ENCODE peak calls at places on chromosomes 16 and 17, in four cellular contexts. A, B, W and D are unnamed samples.

GRCh38 chr17:39027037-39027436 is 59.8 kb upstream of the FBXO47 start:
- DNase-seq in A (peak), B (no peak), W (no peak), D (no peak)

GRCh38 chr16:67673712-67674580 is 7.3 kb downstream of the C16orf86 start:
- DNase-seq in A (no peak), W (no peak), B (no peak), D (no peak)

GRCh38 chr17:73560661-73561060 is 83.6 kb downstream of the SDK2 start:
- DNase-seq in W (no peak), B (no peak), A (no peak), D (no peak)

GRCh38 chr17:4658478-4659305 is 17.2 kb upstream of the ALOX15 start:
- DNase-seq in A (no peak), W (no peak), B (no peak), D (no peak)

GRCh38 chr16:70688266-70688742 is 2.5 kb upstream of the MTSS2 start:
- DNase-seq in B (peak), W (no peak), A (no peak), D (peak)

GRCh38 chr17:79623786-79624657 is 13.2 kb upstream of the RBFOX3 start:
- DNase-seq in B (no peak), W (peak), A (no peak), D (no peak)

GRCh38 chr16:31130899-31131298 is 4.6 kb downstream of the PRSS8 start:
- DNase-seq in A (no peak), W (no peak), B (no peak), D (no peak)

GRCh38 chr16:27547134-27547533 is 2.6 kb downstream of the GTF3C1 start:
- DNase-seq in W (no peak), B (no peak), A (no peak), D (peak)

GRCh38 chr17:77697480-77698400 is 260.8 kb upstream of the TNRC6C start:
- DNase-seq in A (no peak), W (no peak), B (no peak), D (no peak)

GRCh38 chr16:12758031-12758669 is 45.5 kb downstream of the CPPED1 start:
- DNase-seq in A (no peak), W (no peak), B (no peak), D (no peak)

GRCh38 chr16:62805221-62805857 is 769.1 kb upstream of the CDH8 start:
- DNase-seq in A (no peak), B (no peak), W (no peak), D (no peak)

GRCh38 chr16:53504161-53504663 is 1.2 kb upstream of the AKTIP start:
- DNase-seq in B (peak), A (peak), W (no peak), D (no peak)

GRCh38 chr16:80791411-80791810 is 13.0 kb downstream of the CDYL2 start:
- DNase-seq in W (no peak), B (no peak), A (no peak), D (no peak)

GRCh38 chr17:6605142-6605541 is 35.4 kb downstream of the KIAA0753 start:
- DNase-seq in A (no peak), B (no peak), W (no peak), D (no peak)

GRCh38 chr16:89115216-89115949 is 21.7 kb downstream of the ACSF3 start:
- DNase-seq in B (peak), A (peak), W (peak), D (no peak)

GRCh38 chr17:59287452-59287851 is 44.0 kb upstream of the YPEL2 start:
- DNase-seq in B (no peak), W (no peak), A (no peak), D (no peak)

GRCh38 chr17:6856054-6856453 is 24.5 kb upstream of the TEKT1 start:
- DNase-seq in A (no peak), B (no peak), W (no peak), D (no peak)

GRCh38 chr16:50182441-50182840 is 29.3 kb downstream of the TENT4B start:
- DNase-seq in W (no peak), A (no peak), B (no peak), D (no peak)

GRCh38 chr17:72136692-72137550 is 16.1 kb downstream of the SOX9 start:
- DNase-seq in B (no peak), W (no peak), A (no peak), D (no peak)

GRCh38 chr17:180380-181212 is 854 bp downstream of the DOC2B start:
- DNase-seq in B (no peak), W (no peak), A (no peak), D (no peak)